ENCODE peak calls at places on chromosomes 5 and 9, in seven cellular contexts. One of them, this sample, is unnamed.

GRCh38 chr5:32850792-32851191 is 139.7 kb downstream of the NPR3 start:
- DNase-seq in mammary epithelial cell: no peak
- DNase-seq in MM.1S: no peak
- DNase-seq in trophoblast cell: no peak
- DNase-seq in IMR-90: no peak
- DNase-seq in HepG2: no peak
- DNase-seq in fibroblast of lung: no peak
- DNase-seq in this sample: no peak

GRCh38 chr5:41234475-41234874 is 21.1 kb upstream of the C6 start:
- DNase-seq in mammary epithelial cell: no peak
- DNase-seq in MM.1S: no peak
- DNase-seq in trophoblast cell: no peak
- DNase-seq in IMR-90: no peak
- DNase-seq in HepG2: no peak
- DNase-seq in fibroblast of lung: no peak
- DNase-seq in this sample: no peak

GRCh38 chr5:149170292-149170691 is 29.0 kb downstream of the ABLIM3 start:
- DNase-seq in mammary epithelial cell: no peak
- DNase-seq in MM.1S: no peak
- DNase-seq in trophoblast cell: no peak
- DNase-seq in IMR-90: peak; percentile 38
- DNase-seq in HepG2: no peak
- DNase-seq in fibroblast of lung: peak; percentile 64
- DNase-seq in this sample: no peak

GRCh38 chr5:22560115-22560514 is 293.0 kb downstream of the CDH12 start:
- DNase-seq in mammary epithelial cell: peak; percentile 93
- DNase-seq in MM.1S: no peak
- DNase-seq in trophoblast cell: peak; percentile 80
- DNase-seq in IMR-90: peak; percentile 97
- DNase-seq in HepG2: no peak
- DNase-seq in fibroblast of lung: peak; percentile 88
- DNase-seq in this sample: no peak

GRCh38 chr5:12316812-12317211 is 412.6 kb upstream of the CTNND2 start:
- DNase-seq in mammary epithelial cell: no peak
- DNase-seq in MM.1S: no peak
- DNase-seq in trophoblast cell: peak; percentile 76
- DNase-seq in IMR-90: no peak
- DNase-seq in HepG2: no peak
- DNase-seq in fibroblast of lung: no peak
- DNase-seq in this sample: no peak

GRCh38 chr5:141512390-141513020 is 23.6 kb downstream of the PCDHGC5 start:
- DNase-seq in mammary epithelial cell: peak; percentile 50
- DNase-seq in MM.1S: peak; percentile 82
- DNase-seq in trophoblast cell: peak; percentile 89
- DNase-seq in IMR-90: peak; percentile 54
- DNase-seq in HepG2: peak; percentile 45
- DNase-seq in fibroblast of lung: peak; percentile 66
- DNase-seq in this sample: no peak

GRCh38 chr9:96025995-96026572 is 150.6 kb downstream of the ERCC6L2 start:
- DNase-seq in mammary epithelial cell: no peak
- DNase-seq in MM.1S: no peak
- DNase-seq in trophoblast cell: peak; percentile 28
- DNase-seq in IMR-90: no peak
- DNase-seq in HepG2: no peak
- DNase-seq in fibroblast of lung: no peak
- DNase-seq in this sample: no peak

GRCh38 chr9:137619240-137620090 is 660 bp downstream of the EHMT1 start:
- DNase-seq in mammary epithelial cell: peak; percentile 39
- DNase-seq in MM.1S: peak; percentile 28
- DNase-seq in trophoblast cell: peak; percentile 72
- DNase-seq in IMR-90: peak; percentile 36
- DNase-seq in HepG2: no peak
- DNase-seq in fibroblast of lung: peak; percentile 55
- DNase-seq in this sample: no peak

GRCh38 chr5:149627070-149627469 is 45.8 kb downstream of the ARHGEF37 start:
- DNase-seq in mammary epithelial cell: no peak
- DNase-seq in MM.1S: no peak
- DNase-seq in trophoblast cell: no peak
- DNase-seq in IMR-90: no peak
- DNase-seq in HepG2: no peak
- DNase-seq in fibroblast of lung: no peak
- DNase-seq in this sample: no peak

DNA sequence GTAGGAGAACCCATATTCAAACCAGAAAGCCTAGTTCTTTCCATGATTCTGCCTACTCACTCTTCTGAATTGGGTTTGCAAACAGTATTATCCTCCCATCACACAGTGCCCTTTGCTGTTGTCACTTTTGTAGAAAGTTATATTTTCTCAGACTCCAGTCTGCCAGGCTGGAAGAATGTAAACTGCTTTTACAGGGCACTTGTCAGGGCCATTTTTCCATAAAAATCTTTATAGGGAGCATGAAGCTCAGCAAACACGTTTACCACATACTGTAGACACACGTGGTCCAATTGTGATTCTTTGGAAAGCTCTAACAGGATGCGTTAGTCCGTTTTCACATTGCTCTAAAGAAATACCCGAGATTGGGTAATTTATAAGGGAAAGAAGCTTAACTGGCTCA is 204.0 kb downstream of the KCNN2 start:
- DNase-seq in mammary epithelial cell: no peak
- DNase-seq in MM.1S: no peak
- DNase-seq in trophoblast cell: no peak
- DNase-seq in IMR-90: no peak
- DNase-seq in HepG2: no peak
- DNase-seq in fibroblast of lung: no peak
- DNase-seq in this sample: no peak
- H3K9ac ChIP-seq in mammary epithelial cell: no peak overlapping the region
- H3K9ac ChIP-seq in MM.1S: no peak overlapping the region
- H3K9ac ChIP-seq in trophoblast cell: no peak overlapping the region
- H3K9ac ChIP-seq in IMR-90: no peak overlapping the region
- H3K9ac ChIP-seq in HepG2: no peak overlapping the region
- H3K9ac ChIP-seq in fibroblast of lung: no peak overlapping the region
- H3K9ac ChIP-seq in this sample: no peak overlapping the region

GRCh38 chr9:95004452-95005275 is 278.2 kb downstream of the AOPEP start:
- DNase-seq in mammary epithelial cell: peak; percentile 34
- DNase-seq in MM.1S: peak; percentile 59
- DNase-seq in trophoblast cell: peak; percentile 55
- DNase-seq in IMR-90: no peak
- DNase-seq in HepG2: peak; percentile 48
- DNase-seq in fibroblast of lung: peak; percentile 20
- DNase-seq in this sample: no peak

GRCh38 chr9:95008151-95008771 is 281.8 kb downstream of the AOPEP start:
- DNase-seq in mammary epithelial cell: peak; percentile 53
- DNase-seq in MM.1S: no peak
- DNase-seq in trophoblast cell: no peak
- DNase-seq in IMR-90: no peak
- DNase-seq in HepG2: peak; percentile 86
- DNase-seq in fibroblast of lung: peak; percentile 33
- DNase-seq in this sample: no peak

GRCh38 chr9:95005276-95006141 is 279.0 kb downstream of the AOPEP start:
- DNase-seq in mammary epithelial cell: peak; percentile 38
- DNase-seq in MM.1S: no peak
- DNase-seq in trophoblast cell: no peak
- DNase-seq in IMR-90: no peak
- DNase-seq in HepG2: no peak
- DNase-seq in fibroblast of lung: peak; percentile 24
- DNase-seq in this sample: no peak

GRCh38 chr9:95009459-95009858 is 283.0 kb downstream of the AOPEP start:
- DNase-seq in mammary epithelial cell: peak; percentile 46
- DNase-seq in MM.1S: no peak
- DNase-seq in trophoblast cell: no peak
- DNase-seq in IMR-90: no peak
- DNase-seq in HepG2: no peak
- DNase-seq in fibroblast of lung: no peak
- DNase-seq in this sample: no peak

DNA sequence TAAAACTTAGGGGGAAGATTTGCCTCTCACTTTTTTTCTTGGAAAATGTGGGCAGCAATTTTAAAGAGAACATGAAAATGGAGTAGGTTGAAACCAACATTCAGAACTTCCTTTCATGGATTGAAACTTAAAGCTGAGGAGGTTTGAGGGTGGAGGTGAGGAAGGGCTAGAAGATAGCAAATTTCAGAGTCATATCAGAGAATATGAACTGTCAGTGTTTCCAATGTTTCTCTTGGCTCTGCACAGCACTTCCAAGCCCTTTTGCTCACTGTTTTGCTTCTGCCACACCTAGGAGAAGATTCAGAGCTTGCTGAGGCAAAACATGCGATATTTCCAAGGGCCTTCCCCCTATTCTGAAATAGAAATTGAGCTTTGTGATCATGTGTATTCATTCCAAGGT is 281.0 kb downstream of the AOPEP start:
- DNase-seq in mammary epithelial cell: peak; percentile 76
- DNase-seq in MM.1S: no peak
- DNase-seq in trophoblast cell: no peak
- DNase-seq in IMR-90: no peak
- DNase-seq in HepG2: no peak
- DNase-seq in fibroblast of lung: peak; percentile 25
- DNase-seq in this sample: no peak
- H3K4me3 ChIP-seq in mammary epithelial cell: peak overlapping the region; percentile 42
- H3K4me3 ChIP-seq in MM.1S: no peak overlapping the region
- H3K4me3 ChIP-seq in trophoblast cell: no peak overlapping the region
- H3K4me3 ChIP-seq in IMR-90: peak overlapping the region; percentile 92
- H3K4me3 ChIP-seq in HepG2: peak overlapping the region; percentile 92
- H3K4me3 ChIP-seq in fibroblast of lung: peak overlapping the region; percentile 40
- H3K4me3 ChIP-seq in this sample: peak overlapping the region; percentile 77

GRCh38 chr5:143705416-143705815 is 106.5 kb upstream of the HMHB1 start:
- DNase-seq in mammary epithelial cell: no peak
- DNase-seq in MM.1S: no peak
- DNase-seq in trophoblast cell: no peak
- DNase-seq in IMR-90: no peak
- DNase-seq in HepG2: no peak
- DNase-seq in fibroblast of lung: no peak
- DNase-seq in this sample: no peak

GRCh38 chr5:143708672-143709071 is 103.3 kb upstream of the HMHB1 start:
- DNase-seq in mammary epithelial cell: no peak
- DNase-seq in MM.1S: no peak
- DNase-seq in trophoblast cell: no peak
- DNase-seq in IMR-90: no peak
- DNase-seq in HepG2: no peak
- DNase-seq in fibroblast of lung: no peak
- DNase-seq in this sample: no peak

GRCh38 chr5:143703659-143704058 is 108.3 kb upstream of the HMHB1 start:
- DNase-seq in mammary epithelial cell: no peak
- DNase-seq in MM.1S: no peak
- DNase-seq in trophoblast cell: no peak
- DNase-seq in IMR-90: no peak
- DNase-seq in HepG2: no peak
- DNase-seq in fibroblast of lung: no peak
- DNase-seq in this sample: no peak

GRCh38 chr5:143713331-143714032 is 98.5 kb upstream of the HMHB1 start:
- DNase-seq in mammary epithelial cell: no peak
- DNase-seq in MM.1S: no peak
- DNase-seq in trophoblast cell: peak; percentile 82
- DNase-seq in IMR-90: peak; percentile 54
- DNase-seq in HepG2: no peak
- DNase-seq in fibroblast of lung: peak; percentile 40
- DNase-seq in this sample: no peak

DNA sequence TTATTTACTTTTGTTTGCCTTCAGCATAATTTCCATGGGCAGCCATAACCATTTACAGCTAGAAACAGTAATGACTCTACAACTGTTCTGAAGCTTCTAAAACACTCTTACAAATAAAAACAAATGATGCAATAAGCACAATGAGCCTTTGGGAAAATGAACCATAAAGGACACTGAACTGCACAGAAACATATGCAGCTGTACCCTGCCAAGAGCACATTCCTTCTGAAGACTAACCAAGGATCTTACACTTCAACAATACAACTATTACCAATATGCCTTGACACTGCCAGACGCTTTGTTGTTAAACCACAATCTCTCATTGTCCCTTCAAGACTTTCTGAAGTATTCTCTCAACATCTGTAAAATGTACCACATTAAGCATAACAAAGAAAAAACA is 104.2 kb upstream of the HMHB1 start:
- DNase-seq in mammary epithelial cell: no peak
- DNase-seq in MM.1S: no peak
- DNase-seq in trophoblast cell: no peak
- DNase-seq in IMR-90: no peak
- DNase-seq in HepG2: no peak
- DNase-seq in fibroblast of lung: peak; percentile 56
- DNase-seq in this sample: no peak
- H3K9ac ChIP-seq in mammary epithelial cell: no peak overlapping the region
- H3K9ac ChIP-seq in MM.1S: no peak overlapping the region
- H3K9ac ChIP-seq in trophoblast cell: no peak overlapping the region
- H3K9ac ChIP-seq in IMR-90: no peak overlapping the region
- H3K9ac ChIP-seq in HepG2: no peak overlapping the region
- H3K9ac ChIP-seq in fibroblast of lung: no peak overlapping the region
- H3K9ac ChIP-seq in this sample: no peak overlapping the region

DNA sequence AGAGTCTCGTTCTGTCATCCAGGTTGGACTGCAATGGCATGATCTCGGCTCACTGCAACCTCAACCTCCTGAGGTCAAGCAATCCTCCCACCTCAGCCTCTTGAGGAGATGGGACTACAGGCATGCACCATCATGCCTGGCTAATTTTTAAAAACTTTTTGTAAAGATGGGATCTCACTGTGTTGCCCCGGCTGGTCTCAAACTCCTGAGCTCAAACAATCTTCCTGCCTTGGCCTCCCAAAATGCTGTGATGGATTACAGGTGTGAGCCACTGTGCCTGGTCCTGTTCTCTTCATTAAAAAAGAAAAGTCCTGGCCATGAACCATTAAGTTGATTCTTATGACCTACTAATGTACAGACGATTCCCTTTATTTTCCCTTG is 54.7 kb downstream of the ERAP1 start:
- DNase-seq in mammary epithelial cell: no peak
- DNase-seq in MM.1S: no peak
- DNase-seq in trophoblast cell: no peak
- DNase-seq in IMR-90: no peak
- DNase-seq in HepG2: no peak
- DNase-seq in fibroblast of lung: no peak
- DNase-seq in this sample: no peak
- H3K4me3 ChIP-seq in mammary epithelial cell: no peak overlapping the region
- H3K4me3 ChIP-seq in MM.1S: no peak overlapping the region
- H3K4me3 ChIP-seq in trophoblast cell: no peak overlapping the region
- H3K4me3 ChIP-seq in IMR-90: no peak overlapping the region
- H3K4me3 ChIP-seq in HepG2: no peak overlapping the region
- H3K4me3 ChIP-seq in fibroblast of lung: no peak overlapping the region
- H3K4me3 ChIP-seq in this sample: no peak overlapping the region

GRCh38 chr5:81779125-81779934 is 28.4 kb upstream of the SSBP2 start:
- DNase-seq in mammary epithelial cell: no peak
- DNase-seq in MM.1S: peak; percentile 51
- DNase-seq in trophoblast cell: peak; percentile 23
- DNase-seq in IMR-90: peak; percentile 26
- DNase-seq in HepG2: no peak
- DNase-seq in fibroblast of lung: peak; percentile 63
- DNase-seq in this sample: no peak
- H3K9ac ChIP-seq in mammary epithelial cell: peak overlapping the region; percentile 51
- H3K9ac ChIP-seq in MM.1S: peak overlapping the region; percentile 61
- H3K9ac ChIP-seq in trophoblast cell: no peak overlapping the region
- H3K9ac ChIP-seq in IMR-90: peak overlapping the region; percentile 60
- H3K9ac ChIP-seq in HepG2: no peak overlapping the region
- H3K9ac ChIP-seq in fibroblast of lung: peak overlapping the region; percentile 18
- H3K9ac ChIP-seq in this sample: peak overlapping the region; percentile 46